ENCODE peak calls at places on chromosome 13, in six cellular contexts. One of them, this sample, is unnamed.

GRCh38 chr13:48539550-48539949 is 6.7 kb upstream of the RCBTB2 start:
- DNase-seq in breast epithelium: no peak
- DNase-seq in CD4-positive, alpha-beta memory T cell: no peak
- DNase-seq in fibroblast of the aortic adventitia: no peak
- DNase-seq in foreskin fibroblast: no peak
- DNase-seq in fibroblast of lung: no peak
- DNase-seq in this sample: no peak

GRCh38 chr13:34044660-34045080 is 226.7 kb downstream of the RFC3 start:
- DNase-seq in breast epithelium: no peak
- DNase-seq in CD4-positive, alpha-beta memory T cell: no peak
- DNase-seq in fibroblast of the aortic adventitia: peak
- DNase-seq in foreskin fibroblast: peak
- DNase-seq in fibroblast of lung: peak
- DNase-seq in this sample: peak

GRCh38 chr13:109271991-109272454 is 514.4 kb downstream of the IRS2 start:
- DNase-seq in breast epithelium: no peak
- DNase-seq in CD4-positive, alpha-beta memory T cell: no peak
- DNase-seq in fibroblast of the aortic adventitia: no peak
- DNase-seq in foreskin fibroblast: no peak
- DNase-seq in fibroblast of lung: peak
- DNase-seq in this sample: no peak

GRCh38 chr13:36430247-36431203 is 1.8 kb upstream of the CCNA1 start:
- DNase-seq in breast epithelium: no peak
- DNase-seq in CD4-positive, alpha-beta memory T cell: no peak
- DNase-seq in fibroblast of the aortic adventitia: no peak
- DNase-seq in foreskin fibroblast: no peak
- DNase-seq in fibroblast of lung: no peak
- DNase-seq in this sample: no peak

GRCh38 chr13:75869981-75870380 is 233.9 kb downstream of the LMO7 start:
- DNase-seq in breast epithelium: no peak
- DNase-seq in CD4-positive, alpha-beta memory T cell: peak
- DNase-seq in fibroblast of the aortic adventitia: no peak
- DNase-seq in foreskin fibroblast: no peak
- DNase-seq in fibroblast of lung: no peak
- DNase-seq in this sample: no peak

GRCh38 chr13:40668335-40668734 is 1.9 kb upstream of the FOXO1 start:
- DNase-seq in breast epithelium: no peak
- DNase-seq in CD4-positive, alpha-beta memory T cell: peak
- DNase-seq in fibroblast of the aortic adventitia: peak
- DNase-seq in foreskin fibroblast: no peak
- DNase-seq in fibroblast of lung: peak
- DNase-seq in this sample: no peak

GRCh38 chr13:110017379-110017778 is 231.0 kb upstream of the IRS2 start:
- DNase-seq in breast epithelium: no peak
- DNase-seq in CD4-positive, alpha-beta memory T cell: no peak
- DNase-seq in fibroblast of the aortic adventitia: peak
- DNase-seq in foreskin fibroblast: peak
- DNase-seq in fibroblast of lung: peak
- DNase-seq in this sample: peak

GRCh38 chr13:52845334-52845761 is 3.1 kb downstream of the PCDH8 start:
- DNase-seq in breast epithelium: no peak
- DNase-seq in CD4-positive, alpha-beta memory T cell: no peak
- DNase-seq in fibroblast of the aortic adventitia: no peak
- DNase-seq in foreskin fibroblast: no peak
- DNase-seq in fibroblast of lung: no peak
- DNase-seq in this sample: no peak

GRCh38 chr13:110574161-110574560 is 12.6 kb upstream of the RAB20 start:
- DNase-seq in breast epithelium: no peak
- DNase-seq in CD4-positive, alpha-beta memory T cell: no peak
- DNase-seq in fibroblast of the aortic adventitia: no peak
- DNase-seq in foreskin fibroblast: no peak
- DNase-seq in fibroblast of lung: no peak
- DNase-seq in this sample: no peak

GRCh38 chr13:20997301-20998061 is 63.9 kb downstream of the LATS2 start:
- DNase-seq in breast epithelium: no peak
- DNase-seq in CD4-positive, alpha-beta memory T cell: no peak
- DNase-seq in fibroblast of the aortic adventitia: peak
- DNase-seq in foreskin fibroblast: peak
- DNase-seq in fibroblast of lung: peak
- DNase-seq in this sample: peak

GRCh38 chr13:33871207-33872004 is 53.5 kb downstream of the RFC3 start:
- DNase-seq in breast epithelium: no peak
- DNase-seq in CD4-positive, alpha-beta memory T cell: no peak
- DNase-seq in fibroblast of the aortic adventitia: no peak
- DNase-seq in foreskin fibroblast: no peak
- DNase-seq in fibroblast of lung: no peak
- DNase-seq in this sample: no peak

GRCh38 chr13:109979186-109979585 is 192.8 kb upstream of the IRS2 start:
- DNase-seq in breast epithelium: no peak
- DNase-seq in CD4-positive, alpha-beta memory T cell: no peak
- DNase-seq in fibroblast of the aortic adventitia: no peak
- DNase-seq in foreskin fibroblast: no peak
- DNase-seq in fibroblast of lung: no peak
- DNase-seq in this sample: no peak

GRCh38 chr13:52070929-52071523 is 46.5 kb downstream of the UTP14C start:
- DNase-seq in breast epithelium: no peak
- DNase-seq in CD4-positive, alpha-beta memory T cell: peak
- DNase-seq in fibroblast of the aortic adventitia: peak
- DNase-seq in foreskin fibroblast: peak
- DNase-seq in fibroblast of lung: peak
- DNase-seq in this sample: no peak

GRCh38 chr13:51291341-51291740 is 48.1 kb upstream of the SERPINE3 start:
- DNase-seq in breast epithelium: no peak
- DNase-seq in CD4-positive, alpha-beta memory T cell: no peak
- DNase-seq in fibroblast of the aortic adventitia: peak
- DNase-seq in foreskin fibroblast: no peak
- DNase-seq in fibroblast of lung: peak
- DNase-seq in this sample: no peak

GRCh38 chr13:110507678-110508381 is 53.7 kb downstream of the RAB20 start:
- DNase-seq in breast epithelium: peak
- DNase-seq in CD4-positive, alpha-beta memory T cell: no peak
- DNase-seq in fibroblast of the aortic adventitia: no peak
- DNase-seq in foreskin fibroblast: no peak
- DNase-seq in fibroblast of lung: no peak
- DNase-seq in this sample: no peak

GRCh38 chr13:110957931-110958330 is 43.1 kb upstream of the ANKRD10 start:
- DNase-seq in breast epithelium: no peak
- DNase-seq in CD4-positive, alpha-beta memory T cell: no peak
- DNase-seq in fibroblast of the aortic adventitia: no peak
- DNase-seq in foreskin fibroblast: no peak
- DNase-seq in fibroblast of lung: no peak
- DNase-seq in this sample: no peak

GRCh38 chr13:91134773-91135124 is 212.7 kb upstream of the MIR17HG start:
- DNase-seq in breast epithelium: no peak
- DNase-seq in CD4-positive, alpha-beta memory T cell: no peak
- DNase-seq in fibroblast of the aortic adventitia: no peak
- DNase-seq in foreskin fibroblast: no peak
- DNase-seq in fibroblast of lung: no peak
- DNase-seq in this sample: no peak

GRCh38 chr13:37097008-37097579 is 8.4 kb downstream of the CSNK1A1L start:
- DNase-seq in breast epithelium: no peak
- DNase-seq in CD4-positive, alpha-beta memory T cell: no peak
- DNase-seq in fibroblast of the aortic adventitia: no peak
- DNase-seq in foreskin fibroblast: no peak
- DNase-seq in fibroblast of lung: no peak
- DNase-seq in this sample: peak

GRCh38 chr13:80341771-80342271 is 895 bp upstream of the SPRY2 start:
- DNase-seq in breast epithelium: no peak
- DNase-seq in CD4-positive, alpha-beta memory T cell: no peak
- DNase-seq in fibroblast of the aortic adventitia: peak
- DNase-seq in foreskin fibroblast: no peak
- DNase-seq in fibroblast of lung: peak
- DNase-seq in this sample: no peak

GRCh38 chr13:93243375-93244063 is 16.9 kb downstream of the GPC6 start:
- DNase-seq in breast epithelium: no peak
- DNase-seq in CD4-positive, alpha-beta memory T cell: no peak
- DNase-seq in fibroblast of the aortic adventitia: no peak
- DNase-seq in foreskin fibroblast: no peak
- DNase-seq in fibroblast of lung: no peak
- DNase-seq in this sample: no peak

GRCh38 chr13:30689752-30690151 is 45.6 kb upstream of the ALOX5AP start:
- DNase-seq in breast epithelium: no peak
- DNase-seq in CD4-positive, alpha-beta memory T cell: no peak
- DNase-seq in fibroblast of the aortic adventitia: no peak
- DNase-seq in foreskin fibroblast: no peak
- DNase-seq in fibroblast of lung: no peak
- DNase-seq in this sample: no peak

GRCh38 chr13:30685320-30685859 is 50.0 kb upstream of the ALOX5AP start:
- DNase-seq in breast epithelium: no peak
- DNase-seq in CD4-positive, alpha-beta memory T cell: no peak
- DNase-seq in fibroblast of the aortic adventitia: no peak
- DNase-seq in foreskin fibroblast: no peak
- DNase-seq in fibroblast of lung: no peak
- DNase-seq in this sample: no peak

GRCh38 chr13:30685987-30686386 is 49.4 kb upstream of the ALOX5AP start:
- DNase-seq in breast epithelium: no peak
- DNase-seq in CD4-positive, alpha-beta memory T cell: no peak
- DNase-seq in fibroblast of the aortic adventitia: no peak
- DNase-seq in foreskin fibroblast: no peak
- DNase-seq in fibroblast of lung: no peak
- DNase-seq in this sample: no peak

GRCh38 chr13:30692108-30692507 is 43.2 kb upstream of the ALOX5AP start:
- DNase-seq in breast epithelium: no peak
- DNase-seq in CD4-positive, alpha-beta memory T cell: no peak
- DNase-seq in fibroblast of the aortic adventitia: no peak
- DNase-seq in foreskin fibroblast: no peak
- DNase-seq in fibroblast of lung: no peak
- DNase-seq in this sample: no peak

DNA sequence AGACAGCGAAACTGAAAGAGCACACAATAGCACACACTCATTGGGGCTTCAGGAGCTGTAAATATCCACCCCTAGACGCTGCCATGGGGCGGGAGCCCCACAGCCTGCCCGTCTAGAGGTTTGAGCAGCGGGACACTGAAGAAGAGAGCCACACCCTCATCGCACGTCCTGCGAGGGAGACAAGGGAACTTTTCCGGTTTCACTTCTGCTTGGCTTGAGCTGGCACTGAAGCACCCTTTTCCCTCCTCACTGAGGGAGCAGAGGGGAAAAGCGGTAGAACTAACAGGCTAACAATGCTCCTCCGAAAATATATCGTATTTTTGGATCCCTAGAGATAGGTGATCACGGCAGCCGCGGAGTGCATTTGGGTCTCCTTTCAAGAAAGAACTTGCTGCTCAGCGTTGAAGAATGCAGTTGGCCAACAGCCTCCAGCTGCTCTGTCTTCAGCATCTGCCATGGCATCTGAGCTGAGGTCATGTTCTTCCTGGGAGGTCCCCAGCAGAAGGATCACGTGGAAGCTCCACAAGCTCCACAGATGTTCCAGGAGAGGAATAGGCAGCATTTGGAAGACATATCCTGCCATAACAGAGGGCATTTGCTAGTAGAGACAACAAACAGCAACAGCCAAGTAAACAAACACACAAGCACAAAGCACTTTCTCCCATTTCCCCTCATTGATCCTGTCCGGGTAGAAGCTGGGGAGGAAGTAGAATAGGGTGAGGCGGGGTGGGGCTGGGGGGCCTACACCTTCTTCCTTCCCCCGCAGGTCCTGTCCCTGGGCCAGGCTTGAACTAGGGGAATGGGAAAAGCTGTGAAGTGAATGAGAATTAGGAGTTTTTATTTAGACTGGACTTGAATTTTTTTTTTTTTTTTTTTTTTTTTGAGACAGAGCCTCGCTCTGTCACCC is 44.8 kb upstream of the ALOX5AP start:
- DNase-seq in breast epithelium: no peak
- DNase-seq in CD4-positive, alpha-beta memory T cell: no peak
- DNase-seq in fibroblast of the aortic adventitia: peak
- DNase-seq in foreskin fibroblast: peak
- DNase-seq in fibroblast of lung: peak
- DNase-seq in this sample: peak
- H3K4me3 ChIP-seq in breast epithelium: peak
- H3K4me3 ChIP-seq in CD4-positive, alpha-beta memory T cell: no peak
- H3K4me3 ChIP-seq in fibroblast of the aortic adventitia: peak
- H3K4me3 ChIP-seq in foreskin fibroblast: peak
- H3K4me3 ChIP-seq in fibroblast of lung: peak
- H3K4me3 ChIP-seq in this sample: peak

DNA sequence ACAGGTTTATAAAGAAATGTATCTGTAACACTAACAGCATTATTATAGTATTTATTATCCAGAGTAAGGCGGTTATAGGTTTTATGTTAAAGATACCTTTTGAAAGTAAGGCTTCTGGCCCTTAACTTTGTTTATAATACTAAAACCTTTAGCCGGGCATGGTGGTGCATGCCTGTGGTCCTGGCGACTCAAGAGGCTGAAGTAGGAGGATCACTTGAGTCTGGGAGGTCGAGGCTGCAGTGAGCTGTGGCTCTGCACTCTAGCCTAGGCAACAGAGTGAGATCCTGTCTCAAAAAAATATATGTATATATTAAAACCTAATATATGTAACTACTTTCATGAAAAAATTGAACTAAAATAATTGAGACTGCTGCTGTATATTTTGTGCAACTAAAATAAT is 98.7 kb upstream of the KLF5 start:
- DNase-seq in breast epithelium: no peak
- DNase-seq in CD4-positive, alpha-beta memory T cell: no peak
- DNase-seq in fibroblast of the aortic adventitia: no peak
- DNase-seq in foreskin fibroblast: no peak
- DNase-seq in fibroblast of lung: no peak
- DNase-seq in this sample: no peak
- H3K4me3 ChIP-seq in breast epithelium: no peak
- H3K4me3 ChIP-seq in CD4-positive, alpha-beta memory T cell: no peak
- H3K4me3 ChIP-seq in fibroblast of the aortic adventitia: no peak
- H3K4me3 ChIP-seq in foreskin fibroblast: no peak
- H3K4me3 ChIP-seq in fibroblast of lung: no peak
- H3K4me3 ChIP-seq in this sample: no peak

DNA sequence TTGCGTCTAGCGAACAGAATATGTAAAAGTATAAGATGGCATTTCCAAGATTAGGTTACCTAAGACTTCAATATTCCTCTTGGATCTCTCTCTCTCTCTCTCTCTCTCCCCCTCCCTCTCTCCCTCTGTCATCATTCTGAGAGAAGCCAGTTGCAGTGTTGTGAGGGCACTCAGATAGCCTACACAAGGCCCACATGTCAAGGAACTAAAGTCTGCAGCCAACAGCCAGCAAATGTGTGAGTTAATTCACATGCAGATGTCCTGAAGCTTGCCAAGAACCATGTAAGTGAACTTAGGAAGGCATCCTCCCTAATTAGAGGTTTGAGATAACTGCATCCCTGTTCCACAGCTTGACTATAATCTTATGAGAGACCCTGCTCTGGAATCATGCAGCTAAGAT is 822.9 kb upstream of the PRR20A start:
- DNase-seq in breast epithelium: no peak
- DNase-seq in CD4-positive, alpha-beta memory T cell: no peak
- DNase-seq in fibroblast of the aortic adventitia: no peak
- DNase-seq in foreskin fibroblast: no peak
- DNase-seq in fibroblast of lung: no peak
- DNase-seq in this sample: no peak
- H3K4me3 ChIP-seq in breast epithelium: no peak
- H3K4me3 ChIP-seq in CD4-positive, alpha-beta memory T cell: no peak
- H3K4me3 ChIP-seq in fibroblast of the aortic adventitia: no peak
- H3K4me3 ChIP-seq in foreskin fibroblast: no peak
- H3K4me3 ChIP-seq in fibroblast of lung: no peak
- H3K4me3 ChIP-seq in this sample: no peak

GRCh38 chr13:65293530-65294198 is 1936.5 kb downstream of the PCDH9 start:
- DNase-seq in breast epithelium: no peak
- DNase-seq in CD4-positive, alpha-beta memory T cell: no peak
- DNase-seq in fibroblast of the aortic adventitia: no peak
- DNase-seq in foreskin fibroblast: no peak
- DNase-seq in fibroblast of lung: no peak
- DNase-seq in this sample: no peak
- H3K4me3 ChIP-seq in breast epithelium: no peak
- H3K4me3 ChIP-seq in CD4-positive, alpha-beta memory T cell: no peak
- H3K4me3 ChIP-seq in fibroblast of the aortic adventitia: no peak
- H3K4me3 ChIP-seq in foreskin fibroblast: no peak
- H3K4me3 ChIP-seq in fibroblast of lung: no peak
- H3K4me3 ChIP-seq in this sample: no peak

GRCh38 chr13:99256709-99257108 is 1.5 kb downstream of the GPR18 start:
- DNase-seq in breast epithelium: no peak
- DNase-seq in CD4-positive, alpha-beta memory T cell: peak
- DNase-seq in fibroblast of the aortic adventitia: peak
- DNase-seq in foreskin fibroblast: no peak
- DNase-seq in fibroblast of lung: peak
- DNase-seq in this sample: no peak
- H3K4me3 ChIP-seq in breast epithelium: no peak
- H3K4me3 ChIP-seq in CD4-positive, alpha-beta memory T cell: peak
- H3K4me3 ChIP-seq in fibroblast of the aortic adventitia: no peak
- H3K4me3 ChIP-seq in foreskin fibroblast: no peak
- H3K4me3 ChIP-seq in fibroblast of lung: no peak
- H3K4me3 ChIP-seq in this sample: no peak

This sample was measured in AG04449.